ENCODE peak calls at places on chromosomes 11 and 22, in five cellular contexts. S is cardiac septum; Q is RWPE1; K is kidney epithelial cell; A is naive thymus-derived CD8-positive, alpha-beta T cell. Z is an unnamed sample.

GRCh38 chr11:18132341-18132740 is at the start of gene MRGPRX3:
- DNase-seq in S (no peak), Q (no peak), K (no peak), A (no peak), Z (no peak)

GRCh38 chr22:39833610-39834009 is 60.0 kb downstream of the ENTHD1 start:
- DNase-seq in S (no peak), Q (no peak), K (no peak), A (no peak), Z (no peak)

GRCh38 chr11:76808158-76808557 is 25.0 kb downstream of the TSKU start:
- DNase-seq in S (peak), Q (no peak), K (no peak), A (no peak), Z (no peak)

GRCh38 chr11:72574534-72575460 is 99.4 kb downstream of the PDE2A start:
- DNase-seq in S (no peak), Q (no peak), K (no peak), A (no peak), Z (no peak)

GRCh38 chr22:49825944-49826602 is 1.6 kb downstream of the BRD1 start:
- DNase-seq in S (no peak), Q (no peak), K (no peak), A (peak), Z (no peak)

GRCh38 chr22:30239421-30240405 is 6.8 kb downstream of the LIF start:
- DNase-seq in S (no peak), Q (no peak), K (no peak), A (no peak), Z (no peak)

GRCh38 chr11:92423133-92423532 is 198.5 kb downstream of the FAT3 start:
- DNase-seq in S (no peak), Q (no peak), K (no peak), A (no peak), Z (no peak)

GRCh38 chr22:37805878-37806277 is 1.9 kb upstream of the GCAT start:
- DNase-seq in S (no peak), Q (no peak), K (no peak), A (no peak), Z (no peak)

GRCh38 chr11:91773090-91773489 is 451.5 kb upstream of the FAT3 start:
- DNase-seq in S (no peak), Q (no peak), K (no peak), A (no peak), Z (no peak)

GRCh38 chr11:121596195-121597145 is 143.7 kb upstream of the SORL1-AS1 start:
- DNase-seq in S (no peak), Q (peak), K (no peak), A (no peak), Z (no peak)

GRCh38 chr11:129223701-129224149 is 31.6 kb upstream of the ARHGAP32 start:
- DNase-seq in S (no peak), Q (no peak), K (no peak), A (no peak), Z (no peak)

GRCh38 chr11:65961267-65962135 is at the start of gene SART1:
- DNase-seq in S (peak), Q (peak), K (peak), A (peak), Z (peak)

GRCh38 chr11:47257518-47258316 is at the start of gene NR1H3:
- DNase-seq in S (no peak), Q (peak), K (no peak), A (no peak), Z (no peak)

GRCh38 chr22:39242389-39242808 is 2.4 kb downstream of the PDGFB start:
- DNase-seq in S (no peak), Q (no peak), K (no peak), A (peak), Z (no peak)

GRCh38 chr11:134950692-134951304 is 538.8 kb upstream of the B3GAT1 start:
- DNase-seq in S (no peak), Q (no peak), K (no peak), A (no peak), Z (no peak)

GRCh38 chr22:44538071-44538470 is 40.0 kb upstream of the RTL6 start:
- DNase-seq in S (no peak), Q (peak), K (no peak), A (no peak), Z (no peak)

GRCh38 chr11:68338041-68338800 is 25.8 kb downstream of the LRP5 start:
- DNase-seq in S (no peak), Q (peak), K (no peak), A (no peak), Z (no peak)

GRCh38 chr11:46435679-46436078 is 44.1 kb upstream of the CHRM4 start:
- DNase-seq in S (no peak), Q (no peak), K (no peak), A (no peak), Z (no peak)

GRCh38 chr11:22244986-22245592 is 52.2 kb downstream of the ANO5 start:
- DNase-seq in S (no peak), Q (peak), K (peak), A (peak), Z (no peak)

GRCh38 chr11:126340960-126341709 is 14.4 kb upstream of the ST3GAL4 start:
- DNase-seq in S (no peak), Q (no peak), K (no peak), A (no peak), Z (no peak)

GRCh38 chr22:29302402-29302680 is 4.1 kb upstream of the GAS2L1 start:
- DNase-seq in S (no peak), Q (no peak), K (no peak), A (no peak), Z (no peak)

GRCh38 chr11:126310229-126310991 is 6.5 kb downstream of the DCPS start:
- DNase-seq in S (peak), Q (peak), K (no peak), A (peak), Z (no peak)

GRCh38 chr11:133174013-133174412 is 358.3 kb downstream of the OPCML start:
- DNase-seq in S (no peak), Q (no peak), K (no peak), A (no peak), Z (no peak)

GRCh38 chr11:122808494-122808893 is 29.8 kb upstream of the CRTAM start:
- DNase-seq in S (peak), Q (no peak), K (no peak), A (no peak), Z (no peak)

GRCh38 chr11:70759846-70760245 is 361.5 kb downstream of the CTTN start:
- DNase-seq in S (no peak), Q (no peak), K (no peak), A (no peak), Z (no peak)

GRCh38 chr11:2194877-2195755 is 23.5 kb upstream of the TH start:
- DNase-seq in S (no peak), Q (no peak), K (no peak), A (peak), Z (no peak)

GRCh38 chr11:13313005-13313819 is 35.6 kb downstream of the BMAL1 start:
- DNase-seq in S (no peak), Q (no peak), K (no peak), A (no peak), Z (no peak)

GRCh38 chr11:43644626-43645299 is 35.8 kb upstream of the HSD17B12 start:
- DNase-seq in S (no peak), Q (no peak), K (no peak), A (no peak), Z (no peak)

GRCh38 chr11:2657697-2658284 is 42.0 kb downstream of the KCNQ1OT1 start:
- DNase-seq in S (no peak), Q (no peak), K (no peak), A (no peak), Z (no peak)

GRCh38 chr11:86727105-86727504 is 54.7 kb upstream of the ME3 start:
- DNase-seq in S (no peak), Q (no peak), K (no peak), A (no peak), Z (no peak)

GRCh38 chr11:4881860-4882500 is at the start of gene OR51T1:
- DNase-seq in S (no peak), Q (no peak), K (no peak), A (no peak), Z (no peak)

GRCh38 chr11:70503201-70503877 is 105.0 kb downstream of the CTTN start:
- DNase-seq in S (no peak), Q (no peak), K (no peak), A (no peak), Z (peak)